ENCODE peak calls at places on chromosomes 2 and 18, in nine cellular contexts. One of them, this sample, is unnamed. For H3K36me3, the result is how much of the 10 kb centered on the place peaks cover.

GRCh38 chr2:150110548-150110947 is 376.9 kb downstream of the RND3 start:
- DNase-seq in body of pancreas: no peak
- DNase-seq in left ventricle myocardium inferior: no peak
- DNase-seq in Karpas-422: no peak
- DNase-seq in H7: no peak
- DNase-seq in thoracic aorta: no peak
- DNase-seq in heart left ventricle: no peak
- DNase-seq in CD8-positive, alpha-beta T cell: no peak
- DNase-seq in stomach: no peak
- DNase-seq in this sample: no peak

GRCh38 chr2:119753041-119753929 is 6.4 kb upstream of the PTPN4 start:
- DNase-seq in CD8-positive, alpha-beta T cell: peak
- DNase-seq in stomach: no peak
- DNase-seq in heart left ventricle: no peak
- DNase-seq in left ventricle myocardium inferior: no peak
- DNase-seq in H7: peak
- DNase-seq in thoracic aorta: no peak
- DNase-seq in Karpas-422: peak
- DNase-seq in body of pancreas: peak
- DNase-seq in this sample: no peak

GRCh38 chr18:21799706-21800105 is 59.1 kb downstream of the MIB1 start:
- DNase-seq in H7: no peak
- DNase-seq in CD8-positive, alpha-beta T cell: no peak
- DNase-seq in left ventricle myocardium inferior: no peak
- DNase-seq in heart left ventricle: no peak
- DNase-seq in body of pancreas: no peak
- DNase-seq in stomach: no peak
- DNase-seq in Karpas-422: no peak
- DNase-seq in thoracic aorta: no peak
- DNase-seq in this sample: no peak

GRCh38 chr2:234690569-234691225 is 193.8 kb upstream of the ARL4C start:
- DNase-seq in thoracic aorta: no peak
- DNase-seq in stomach: no peak
- DNase-seq in H7: no peak
- DNase-seq in Karpas-422: no peak
- DNase-seq in heart left ventricle: no peak
- DNase-seq in body of pancreas: no peak
- DNase-seq in CD8-positive, alpha-beta T cell: no peak
- DNase-seq in left ventricle myocardium inferior: no peak
- DNase-seq in this sample: no peak

GRCh38 chr2:137383391-137383790 is 580.9 kb upstream of the HNMT start:
- DNase-seq in CD8-positive, alpha-beta T cell: no peak
- DNase-seq in stomach: no peak
- DNase-seq in heart left ventricle: no peak
- DNase-seq in H7: no peak
- DNase-seq in Karpas-422: no peak
- DNase-seq in left ventricle myocardium inferior: no peak
- DNase-seq in body of pancreas: no peak
- DNase-seq in thoracic aorta: no peak
- DNase-seq in this sample: no peak

GRCh38 chr2:185780890-185781289 is 42.3 kb downstream of the FSIP2 start:
- DNase-seq in stomach: no peak
- DNase-seq in left ventricle myocardium inferior: no peak
- DNase-seq in thoracic aorta: no peak
- DNase-seq in body of pancreas: no peak
- DNase-seq in CD8-positive, alpha-beta T cell: no peak
- DNase-seq in H7: no peak
- DNase-seq in heart left ventricle: no peak
- DNase-seq in Karpas-422: no peak
- DNase-seq in this sample: no peak

GRCh38 chr2:70944291-70944690 is 8.6 kb downstream of the ATP6V1B1 start:
- DNase-seq in heart left ventricle: no peak
- DNase-seq in stomach: no peak
- DNase-seq in left ventricle myocardium inferior: no peak
- DNase-seq in body of pancreas: no peak
- DNase-seq in H7: peak
- DNase-seq in CD8-positive, alpha-beta T cell: no peak
- DNase-seq in Karpas-422: no peak
- DNase-seq in thoracic aorta: no peak
- DNase-seq in this sample: no peak

GRCh38 chr2:195824478-195824877 is 167.5 kb downstream of the SLC39A10 start:
- DNase-seq in Karpas-422: no peak
- DNase-seq in stomach: no peak
- DNase-seq in heart left ventricle: no peak
- DNase-seq in thoracic aorta: no peak
- DNase-seq in left ventricle myocardium inferior: no peak
- DNase-seq in body of pancreas: no peak
- DNase-seq in H7: no peak
- DNase-seq in CD8-positive, alpha-beta T cell: no peak
- DNase-seq in this sample: no peak

GRCh38 chr18:28174181-28174906 is 2.6 kb downstream of the CDH2 start:
- DNase-seq in heart left ventricle: no peak
- DNase-seq in Karpas-422: no peak
- DNase-seq in CD8-positive, alpha-beta T cell: no peak
- DNase-seq in body of pancreas: no peak
- DNase-seq in left ventricle myocardium inferior: no peak
- DNase-seq in thoracic aorta: no peak
- DNase-seq in stomach: no peak
- DNase-seq in H7: no peak
- DNase-seq in this sample: no peak
- H3K4me3 ChIP-seq in heart left ventricle: peak
- H3K4me3 ChIP-seq in Karpas-422: no peak
- H3K4me3 ChIP-seq in CD8-positive, alpha-beta T cell: no peak
- H3K4me3 ChIP-seq in body of pancreas: no peak
- H3K4me3 ChIP-seq in left ventricle myocardium inferior: peak
- H3K4me3 ChIP-seq in thoracic aorta: peak
- H3K4me3 ChIP-seq in stomach: no peak
- H3K4me3 ChIP-seq in H7: peak
- H3K4me3 ChIP-seq in this sample: no peak

DNA sequence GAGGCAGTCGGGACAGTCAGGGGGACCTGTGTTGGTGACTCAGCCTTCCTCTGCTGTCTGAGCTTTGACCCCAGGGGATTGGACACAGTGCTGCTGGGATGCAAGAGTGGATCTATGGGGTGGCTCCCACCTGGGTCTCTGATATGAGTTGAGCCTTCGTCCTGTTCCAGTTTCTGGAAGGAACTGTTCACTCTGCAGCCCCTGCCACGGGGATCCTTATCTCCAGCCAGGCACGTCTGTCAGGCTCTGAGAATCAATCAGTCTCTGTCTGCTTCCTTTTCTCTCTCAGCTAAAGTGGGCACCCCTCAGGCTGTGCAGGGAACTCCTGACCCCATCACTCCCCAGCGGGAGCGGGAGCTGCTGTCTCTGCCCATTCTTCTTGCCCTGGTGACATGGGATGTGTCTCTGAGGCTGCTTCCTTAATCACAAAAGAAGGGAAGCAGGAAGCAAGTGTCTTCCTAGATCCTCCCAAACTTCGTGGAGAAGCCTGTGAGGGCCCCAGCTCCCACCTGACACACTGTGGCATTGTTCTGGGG is 51.7 kb downstream of the ARHGAP28 start:
- DNase-seq in heart left ventricle: peak
- DNase-seq in Karpas-422: no peak
- DNase-seq in left ventricle myocardium inferior: no peak
- DNase-seq in CD8-positive, alpha-beta T cell: no peak
- DNase-seq in body of pancreas: no peak
- DNase-seq in H7: no peak
- DNase-seq in thoracic aorta: no peak
- DNase-seq in stomach: no peak
- DNase-seq in this sample: no peak
- H3K36me3 ChIP-seq in heart left ventricle: under half
- H3K36me3 ChIP-seq in Karpas-422: under half
- H3K36me3 ChIP-seq in left ventricle myocardium inferior: under half
- H3K36me3 ChIP-seq in CD8-positive, alpha-beta T cell: under half
- H3K36me3 ChIP-seq in body of pancreas: under half
- H3K36me3 ChIP-seq in H7: under half
- H3K36me3 ChIP-seq in thoracic aorta: under half
- H3K36me3 ChIP-seq in stomach: under half
- H3K36me3 ChIP-seq in this sample: under half

GRCh38 chr2:3535467-3535793 is 16.1 kb upstream of the ADI1 start:
- DNase-seq in Karpas-422: no peak
- DNase-seq in stomach: no peak
- DNase-seq in CD8-positive, alpha-beta T cell: no peak
- DNase-seq in body of pancreas: no peak
- DNase-seq in heart left ventricle: no peak
- DNase-seq in thoracic aorta: no peak
- DNase-seq in left ventricle myocardium inferior: no peak
- DNase-seq in H7: no peak
- DNase-seq in this sample: no peak
- H3K4me3 ChIP-seq in Karpas-422: no peak
- H3K4me3 ChIP-seq in stomach: peak
- H3K4me3 ChIP-seq in CD8-positive, alpha-beta T cell: no peak
- H3K4me3 ChIP-seq in body of pancreas: no peak
- H3K4me3 ChIP-seq in heart left ventricle: peak
- H3K4me3 ChIP-seq in thoracic aorta: peak
- H3K4me3 ChIP-seq in left ventricle myocardium inferior: peak
- H3K4me3 ChIP-seq in H7: no peak
- H3K4me3 ChIP-seq in this sample: no peak

DNA sequence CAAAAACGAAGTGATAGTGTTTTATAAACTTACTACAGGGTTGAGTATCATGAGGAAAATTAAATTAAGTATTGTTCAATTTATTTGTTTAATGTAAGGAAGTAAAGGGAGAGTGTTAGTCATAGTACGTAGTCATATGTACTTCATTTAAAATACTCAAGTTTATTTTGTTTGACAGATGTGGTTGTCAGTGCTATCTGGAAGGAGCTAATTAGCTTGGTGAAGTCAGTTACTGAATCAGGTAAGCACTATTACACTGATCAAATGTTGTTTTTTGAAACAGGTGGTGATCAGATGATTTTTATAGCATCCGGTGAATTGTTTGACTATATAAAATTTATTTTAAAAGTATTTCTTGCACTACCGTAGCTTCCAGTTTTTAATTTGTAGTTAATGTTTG is 28.8 kb downstream of the RIF1 start:
- DNase-seq in Karpas-422: no peak
- DNase-seq in body of pancreas: no peak
- DNase-seq in CD8-positive, alpha-beta T cell: no peak
- DNase-seq in left ventricle myocardium inferior: no peak
- DNase-seq in H7: no peak
- DNase-seq in thoracic aorta: no peak
- DNase-seq in heart left ventricle: no peak
- DNase-seq in stomach: no peak
- DNase-seq in this sample: no peak
- H3K36me3 ChIP-seq in Karpas-422: under half
- H3K36me3 ChIP-seq in body of pancreas: under half
- H3K36me3 ChIP-seq in CD8-positive, alpha-beta T cell: under half
- H3K36me3 ChIP-seq in left ventricle myocardium inferior: half or more
- H3K36me3 ChIP-seq in H7: under half
- H3K36me3 ChIP-seq in thoracic aorta: under half
- H3K36me3 ChIP-seq in heart left ventricle: half or more
- H3K36me3 ChIP-seq in stomach: half or more
- H3K36me3 ChIP-seq in this sample: half or more

GRCh38 chr2:213281156-213281555 is 3.1 kb upstream of the SPAG16 start:
- DNase-seq in H7: no peak
- DNase-seq in stomach: no peak
- DNase-seq in thoracic aorta: no peak
- DNase-seq in body of pancreas: no peak
- DNase-seq in heart left ventricle: no peak
- DNase-seq in left ventricle myocardium inferior: no peak
- DNase-seq in CD8-positive, alpha-beta T cell: no peak
- DNase-seq in Karpas-422: no peak
- DNase-seq in this sample: no peak

GRCh38 chr2:213279961-213280360 is 4.3 kb upstream of the SPAG16 start:
- DNase-seq in H7: no peak
- DNase-seq in stomach: no peak
- DNase-seq in CD8-positive, alpha-beta T cell: no peak
- DNase-seq in left ventricle myocardium inferior: no peak
- DNase-seq in heart left ventricle: no peak
- DNase-seq in Karpas-422: peak
- DNase-seq in thoracic aorta: no peak
- DNase-seq in body of pancreas: no peak
- DNase-seq in this sample: no peak

GRCh38 chr2:213285404-213285803 is 1.1 kb downstream of the SPAG16 start:
- DNase-seq in CD8-positive, alpha-beta T cell: no peak
- DNase-seq in body of pancreas: no peak
- DNase-seq in left ventricle myocardium inferior: no peak
- DNase-seq in heart left ventricle: no peak
- DNase-seq in stomach: no peak
- DNase-seq in Karpas-422: no peak
- DNase-seq in H7: no peak
- DNase-seq in thoracic aorta: no peak
- DNase-seq in this sample: no peak

GRCh38 chr2:213288913-213289700 is 4.8 kb downstream of the SPAG16 start:
- DNase-seq in CD8-positive, alpha-beta T cell: no peak
- DNase-seq in heart left ventricle: no peak
- DNase-seq in left ventricle myocardium inferior: no peak
- DNase-seq in H7: no peak
- DNase-seq in body of pancreas: no peak
- DNase-seq in thoracic aorta: no peak
- DNase-seq in Karpas-422: peak
- DNase-seq in stomach: peak
- DNase-seq in this sample: no peak

GRCh38 chr2:213284105-213285090 is at the start of gene SPAG16:
- DNase-seq in Karpas-422: peak
- DNase-seq in heart left ventricle: peak
- DNase-seq in body of pancreas: peak
- DNase-seq in thoracic aorta: peak
- DNase-seq in stomach: peak
- DNase-seq in CD8-positive, alpha-beta T cell: peak
- DNase-seq in H7: peak
- DNase-seq in left ventricle myocardium inferior: peak
- DNase-seq in this sample: peak
- H3K4me3 ChIP-seq in Karpas-422: peak
- H3K4me3 ChIP-seq in heart left ventricle: peak
- H3K4me3 ChIP-seq in body of pancreas: peak
- H3K4me3 ChIP-seq in thoracic aorta: peak
- H3K4me3 ChIP-seq in stomach: peak
- H3K4me3 ChIP-seq in CD8-positive, alpha-beta T cell: peak
- H3K4me3 ChIP-seq in H7: peak
- H3K4me3 ChIP-seq in left ventricle myocardium inferior: peak
- H3K4me3 ChIP-seq in this sample: peak

GRCh38 chr2:200860092-200860795 is 4.2 kb downstream of the CLK1 start:
- DNase-seq in stomach: no peak
- DNase-seq in left ventricle myocardium inferior: no peak
- DNase-seq in heart left ventricle: no peak
- DNase-seq in thoracic aorta: no peak
- DNase-seq in body of pancreas: no peak
- DNase-seq in Karpas-422: no peak
- DNase-seq in H7: no peak
- DNase-seq in CD8-positive, alpha-beta T cell: no peak
- DNase-seq in this sample: no peak
- H3K36me3 ChIP-seq in stomach: half or more
- H3K36me3 ChIP-seq in left ventricle myocardium inferior: half or more
- H3K36me3 ChIP-seq in heart left ventricle: half or more
- H3K36me3 ChIP-seq in thoracic aorta: under half
- H3K36me3 ChIP-seq in body of pancreas: under half
- H3K36me3 ChIP-seq in Karpas-422: half or more
- H3K36me3 ChIP-seq in H7: under half
- H3K36me3 ChIP-seq in CD8-positive, alpha-beta T cell: half or more
- H3K36me3 ChIP-seq in this sample: half or more

GRCh38 chr2:168137510-168138180 is 109.8 kb downstream of the STK39 start:
- DNase-seq in left ventricle myocardium inferior: no peak
- DNase-seq in body of pancreas: no peak
- DNase-seq in H7: peak
- DNase-seq in Karpas-422: peak
- DNase-seq in thoracic aorta: no peak
- DNase-seq in CD8-positive, alpha-beta T cell: no peak
- DNase-seq in stomach: no peak
- DNase-seq in heart left ventricle: no peak
- DNase-seq in this sample: no peak
- H3K4me3 ChIP-seq in left ventricle myocardium inferior: no peak
- H3K4me3 ChIP-seq in body of pancreas: no peak
- H3K4me3 ChIP-seq in H7: no peak
- H3K4me3 ChIP-seq in Karpas-422: peak
- H3K4me3 ChIP-seq in thoracic aorta: no peak
- H3K4me3 ChIP-seq in CD8-positive, alpha-beta T cell: no peak
- H3K4me3 ChIP-seq in stomach: no peak
- H3K4me3 ChIP-seq in heart left ventricle: no peak
- H3K4me3 ChIP-seq in this sample: no peak

GRCh38 chr2:241070361-241070760 is 31.7 kb downstream of the MTERF4 start:
- DNase-seq in left ventricle myocardium inferior: no peak
- DNase-seq in Karpas-422: no peak
- DNase-seq in body of pancreas: no peak
- DNase-seq in heart left ventricle: no peak
- DNase-seq in H7: peak
- DNase-seq in stomach: no peak
- DNase-seq in CD8-positive, alpha-beta T cell: no peak
- DNase-seq in thoracic aorta: no peak
- DNase-seq in this sample: no peak
- H3K36me3 ChIP-seq in left ventricle myocardium inferior: half or more
- H3K36me3 ChIP-seq in Karpas-422: under half
- H3K36me3 ChIP-seq in body of pancreas: under half
- H3K36me3 ChIP-seq in heart left ventricle: under half
- H3K36me3 ChIP-seq in H7: under half
- H3K36me3 ChIP-seq in stomach: half or more
- H3K36me3 ChIP-seq in CD8-positive, alpha-beta T cell: under half
- H3K36me3 ChIP-seq in thoracic aorta: half or more
- H3K36me3 ChIP-seq in this sample: under half

This sample was measured in naive thymus-derived CD4-positive, alpha-beta T cell.